ENCODE peak calls at places on chromosomes 12 and 14, in seven cellular contexts. Q is H1, K is endothelial cell of umbilical vein, D is GM12892, Y is Panc1, N is K562, T is upper lobe of left lung. W is an unnamed sample.

GRCh38 chr14:52029881-52030280 is 39.0 kb downstream of the NID2 start:
- DNase-seq in N (no peak), Y (no peak), T (no peak), D (no peak), K (peak), Q (no peak), W (no peak)

GRCh38 chr12:130949806-130950205 is 3.9 kb upstream of the ADGRD1 start:
- DNase-seq in Y (no peak), Q (no peak), T (no peak), D (no peak), N (no peak), K (no peak), W (no peak)

GRCh38 chr12:131313635-131314034 is 359.9 kb downstream of the ADGRD1 start:
- DNase-seq in Y (no peak), D (no peak), N (no peak), Q (no peak), K (no peak), T (no peak), W (no peak)

GRCh38 chr12:3035171-3035570 is 42.0 kb upstream of the TSPAN9 start:
- DNase-seq in T (no peak), Q (no peak), Y (no peak), N (no peak), D (no peak), K (peak), W (no peak)

GRCh38 chr12:19298837-19299605 is 140.3 kb upstream of the AEBP2 start:
- DNase-seq in T (no peak), Y (no peak), N (no peak), D (no peak), Q (no peak), K (no peak), W (no peak)

GRCh38 chr14:29069228-29069627 is 302.6 kb downstream of the FOXG1 start:
- DNase-seq in Y (no peak), T (no peak), D (no peak), K (no peak), N (no peak), Q (no peak), W (no peak)

GRCh38 chr14:23577004-23577681 is 1.4 kb downstream of the JPH4 start:
- DNase-seq in D (peak), Y (no peak), N (no peak), K (no peak), Q (peak), T (peak), W (no peak)

GRCh38 chr12:131249291-131250027 is 295.8 kb downstream of the ADGRD1 start:
- DNase-seq in D (no peak), N (no peak), T (no peak), K (no peak), Y (no peak), Q (no peak), W (no peak)

GRCh38 chr12:6418796-6419195 is 26.0 kb upstream of the CD27 start:
- DNase-seq in K (no peak), N (no peak), Y (no peak), D (no peak), Q (no peak), T (no peak), W (no peak)

GRCh38 chr12:49698619-49699545 is 8.3 kb downstream of the FMNL3 start:
- DNase-seq in T (no peak), N (no peak), Q (peak), K (peak), Y (no peak), D (no peak), W (peak)

GRCh38 chr14:77565289-77566081 is 51.0 kb downstream of the SPTLC2 start:
- DNase-seq in D (no peak), Y (no peak), Q (no peak), T (no peak), K (no peak), N (no peak), W (no peak)

GRCh38 chr12:11862794-11863193 is 207.9 kb upstream of the BCL2L14 start:
- DNase-seq in T (no peak), Q (no peak), D (no peak), N (no peak), Y (no peak), K (peak), W (no peak)

GRCh38 chr12:3304436-3305135 is 186.4 kb upstream of the PRMT8 start:
- DNase-seq in T (no peak), Q (no peak), K (peak), D (no peak), Y (no peak), N (no peak), W (no peak)

DNA sequence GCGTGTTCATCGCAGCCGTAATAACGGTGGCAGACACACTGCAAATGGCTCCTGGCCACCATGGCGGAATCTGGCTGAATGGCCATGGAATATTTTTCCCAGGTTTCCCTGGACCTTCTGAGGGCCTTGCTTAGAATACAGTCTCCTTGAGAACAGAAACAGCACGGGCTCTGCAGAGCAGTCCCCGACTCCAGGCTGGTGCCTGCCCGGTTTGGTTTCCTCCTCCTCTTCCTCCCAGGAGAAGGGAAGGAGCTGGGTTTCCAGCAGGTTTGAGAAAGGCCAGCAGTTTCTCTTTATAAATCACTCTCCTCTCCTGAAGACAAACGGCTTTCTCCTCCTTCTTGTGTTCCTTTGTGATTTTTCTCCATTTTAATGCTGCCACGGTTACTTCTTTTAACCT is 106.8 kb upstream of the RFLNA start:
- DNase-seq in Q (no peak), K (no peak), N (no peak), T (no peak), D (no peak), Y (no peak), W (no peak)
- TF ChIP-seq POLR2AphosphoS5 in Q (no peak), K (no peak), N (no peak), T (no peak), D (no peak), Y (no peak), W (no peak)

GRCh38 chr12:75710361-75711069 is 199.1 kb upstream of the KRR1 start:
- DNase-seq in Y (no peak), T (no peak), Q (no peak), N (no peak), K (no peak), D (no peak), W (no peak)
- TF ChIP-seq POLR2AphosphoS5 in Y (no peak), T (no peak), Q (no peak), N (no peak), K (no peak), D (no peak), W (no peak)

GRCh38 chr12:124379379-124379937 is 84.6 kb downstream of the RFLNA start:
- DNase-seq in T (peak), D (no peak), Q (no peak), K (no peak), N (no peak), Y (no peak), W (no peak)
- TF ChIP-seq POLR2AphosphoS5 in T (no peak), D (no peak), Q (no peak), K (no peak), N (no peak), Y (no peak), W (no peak)

DNA sequence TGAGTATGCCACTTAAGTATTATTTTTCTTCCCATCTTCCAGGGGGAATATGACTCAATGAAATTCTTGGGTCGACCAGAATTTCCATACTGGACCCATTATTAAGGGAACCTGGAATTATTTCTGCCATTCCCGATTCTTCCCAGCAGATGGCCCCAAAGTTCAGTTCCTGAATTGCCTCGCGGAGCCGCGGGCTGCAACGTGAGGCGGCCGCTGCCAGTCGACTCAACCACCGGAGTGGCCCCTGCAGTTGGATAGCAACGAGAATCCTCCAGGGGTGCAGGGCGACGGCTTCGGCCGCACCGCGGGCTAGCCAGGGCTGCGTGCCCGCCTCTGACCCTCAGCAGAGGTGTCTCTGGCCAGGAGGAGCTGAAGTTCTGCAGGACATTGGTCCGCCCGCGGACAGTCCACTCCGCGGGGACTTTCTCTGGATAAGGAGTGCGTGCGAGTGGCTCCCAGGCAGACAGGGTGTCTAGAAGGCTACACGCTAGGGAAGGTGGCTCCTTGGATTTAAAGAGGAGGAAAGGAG is 586 bp upstream of the TSHR start:
- DNase-seq in N (peak), T (peak), Q (peak), K (peak), D (peak), Y (peak), W (peak)
- TF ChIP-seq POLR2AphosphoS5 in N (no peak), T (no peak), Q (no peak), K (no peak), D (no peak), Y (no peak), W (no peak)

W was measured in transverse colon.